ENCODE peak calls at places on chromosomes 11 and 22, in seven cellular contexts. A is A549, I is stomach, S is ovary, J is sigmoid colon, X is esophagus muscularis mucosa, N is SK-N-SH. B is an unnamed sample.

GRCh38 chr11:121933294-121933693 is 182.7 kb downstream of the BLID start:
- DNase-seq in A (no peak), I (no peak), S (no peak), J (no peak), X (peak), N (no peak), B (no peak)

GRCh38 chr11:132858203-132858602 is 674.1 kb downstream of the OPCML start:
- DNase-seq in A (no peak), I (no peak), S (no peak), J (no peak), X (no peak), N (no peak), B (no peak)

GRCh38 chr11:114057147-114057546 is 2.4 kb upstream of the ZBTB16 start:
- DNase-seq in A (no peak), I (peak), S (no peak), J (peak), X (no peak), N (no peak), B (peak)

GRCh38 chr22:50723991-50724390 is 14.0 kb upstream of the ACR start:
- DNase-seq in A (no peak), I (no peak), S (no peak), J (no peak), X (no peak), N (no peak), B (no peak)

GRCh38 chr11:17388609-17389204 is at the start of gene KCNJ11:
- DNase-seq in A (peak), I (peak), S (no peak), J (no peak), X (no peak), N (no peak), B (no peak)

GRCh38 chr11:94526645-94527438 is 14.6 kb downstream of the C11orf97 start:
- DNase-seq in A (no peak), I (no peak), S (no peak), J (no peak), X (no peak), N (no peak), B (no peak)

GRCh38 chr11:72039108-72039850 is 40.6 kb downstream of the IL18BP start:
- DNase-seq in A (no peak), I (peak), S (peak), J (no peak), X (no peak), N (peak), B (no peak)

GRCh38 chr11:2166091-2166851 is 5.3 kb upstream of the INS start:
- DNase-seq in A (no peak), I (peak), S (peak), J (no peak), X (no peak), N (no peak), B (no peak)

GRCh38 chr22:21697866-21698265 is 32.1 kb downstream of the PPIL2 start:
- DNase-seq in A (no peak), I (no peak), S (no peak), J (no peak), X (no peak), N (no peak), B (no peak)

GRCh38 chr11:34419158-34419557 is 19.6 kb upstream of the CAT start:
- DNase-seq in A (no peak), I (no peak), S (no peak), J (no peak), X (no peak), N (no peak), B (no peak)

GRCh38 chr11:64880240-64881001 is 2.0 kb upstream of the EHD1 start:
- DNase-seq in A (no peak), I (no peak), S (no peak), J (no peak), X (no peak), N (no peak), B (no peak)

GRCh38 chr11:58075781-58076180 is 45.0 kb downstream of the OR6Q1 start:
- DNase-seq in A (no peak), I (no peak), S (no peak), J (no peak), X (peak), N (no peak), B (no peak)

GRCh38 chr11:107851704-107852315 is 6.8 kb downstream of the SLC35F2 start:
- DNase-seq in A (no peak), I (no peak), S (no peak), J (no peak), X (no peak), N (no peak), B (peak)

GRCh38 chr22:34736081-34736480 is 329.9 kb upstream of the ISX start:
- DNase-seq in A (no peak), I (no peak), S (no peak), J (no peak), X (no peak), N (no peak), B (no peak)

GRCh38 chr22:32083000-32083399 is 39.9 kb downstream of the SLC5A1 start:
- DNase-seq in A (no peak), I (no peak), S (no peak), J (no peak), X (peak), N (no peak), B (no peak)

GRCh38 chr22:50300620-50301257 is 6.7 kb downstream of the PLXNB2 start:
- DNase-seq in A (no peak), I (peak), S (no peak), J (no peak), X (no peak), N (no peak), B (no peak)

GRCh38 chr11:79116600-79116999 is 324.2 kb downstream of the TENM4 start:
- DNase-seq in A (no peak), I (no peak), S (no peak), J (no peak), X (no peak), N (no peak), B (no peak)

GRCh38 chr11:46271875-46272815 is 5.3 kb upstream of the CREB3L1 start:
- DNase-seq in A (no peak), I (no peak), S (no peak), J (no peak), X (no peak), N (no peak), B (no peak)

GRCh38 chr11:89495951-89496350 is 4.8 kb upstream of the NOX4 start:
- DNase-seq in A (no peak), I (no peak), S (no peak), J (peak), X (no peak), N (no peak), B (peak)

GRCh38 chr11:59186130-59186594 is 14.2 kb downstream of the DTX4 start:
- DNase-seq in A (peak), I (peak), S (no peak), J (no peak), X (no peak), N (peak), B (no peak)

GRCh38 chr11:113401718-113402117 is 14.1 kb downstream of the ANKK1 start:
- DNase-seq in A (peak), I (peak), S (no peak), J (no peak), X (no peak), N (peak), B (no peak)

GRCh38 chr11:83115551-83115950 is 41.4 kb upstream of the PCF11 start:
- DNase-seq in A (no peak), I (no peak), S (no peak), J (peak), X (no peak), N (no peak), B (no peak)

GRCh38 chr22:36480941-36481392 is 473 bp downstream of the TXN2 start:
- DNase-seq in A (no peak), I (no peak), S (no peak), J (no peak), X (no peak), N (no peak), B (no peak)

GRCh38 chr22:36486619-36487384 is 5.4 kb upstream of the TXN2 start:
- DNase-seq in A (no peak), I (peak), S (no peak), J (no peak), X (no peak), N (no peak), B (no peak)

GRCh38 chr22:36478966-36479365 is 2.5 kb downstream of the TXN2 start:
- DNase-seq in A (no peak), I (no peak), S (no peak), J (no peak), X (no peak), N (no peak), B (no peak)

DNA sequence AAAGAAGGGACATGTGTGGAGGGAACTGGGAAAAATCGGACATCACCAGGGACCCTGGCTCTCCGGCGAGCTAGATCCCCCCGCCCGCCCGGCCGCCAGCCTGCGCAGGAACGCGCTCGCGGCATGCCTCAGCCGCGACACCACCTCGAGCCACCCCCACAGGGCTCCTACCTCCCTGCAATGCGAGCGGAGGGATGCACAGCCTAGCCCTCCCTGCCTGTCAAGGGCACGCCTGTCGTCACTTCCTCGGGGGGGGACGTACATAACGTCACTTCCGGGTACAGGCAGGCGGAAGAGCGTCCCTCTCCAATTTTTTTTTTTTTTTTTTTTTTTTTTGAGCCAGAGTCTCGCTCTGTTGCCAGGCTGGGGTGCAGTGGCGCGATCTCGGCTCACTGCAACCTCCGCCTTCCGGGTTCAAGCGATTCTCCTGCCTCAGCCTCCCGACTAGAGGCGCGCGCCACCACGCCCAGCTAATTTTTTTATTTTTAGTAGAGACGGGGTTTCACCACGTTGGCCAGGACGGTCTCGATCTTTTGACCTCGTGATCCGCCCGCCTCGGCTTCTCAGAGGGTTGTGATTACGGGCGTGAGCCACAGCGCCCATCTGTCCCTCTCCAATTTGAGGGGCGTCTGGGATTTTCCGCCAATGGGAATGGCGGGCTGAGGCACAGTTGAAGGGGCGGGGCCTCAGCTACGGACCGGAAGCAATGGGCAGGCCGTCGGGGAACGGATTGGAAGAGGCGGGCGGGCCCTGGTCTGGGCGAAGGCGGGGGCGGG is at the start of gene TXN2:
- DNase-seq in A (peak), I (peak), S (peak), J (peak), X (peak), N (peak), B (peak)
- TF ChIP-seq EP300 in A (no peak), I (no peak), S (no peak), J (no peak), X (no peak), N (no peak), B (peak)

DNA sequence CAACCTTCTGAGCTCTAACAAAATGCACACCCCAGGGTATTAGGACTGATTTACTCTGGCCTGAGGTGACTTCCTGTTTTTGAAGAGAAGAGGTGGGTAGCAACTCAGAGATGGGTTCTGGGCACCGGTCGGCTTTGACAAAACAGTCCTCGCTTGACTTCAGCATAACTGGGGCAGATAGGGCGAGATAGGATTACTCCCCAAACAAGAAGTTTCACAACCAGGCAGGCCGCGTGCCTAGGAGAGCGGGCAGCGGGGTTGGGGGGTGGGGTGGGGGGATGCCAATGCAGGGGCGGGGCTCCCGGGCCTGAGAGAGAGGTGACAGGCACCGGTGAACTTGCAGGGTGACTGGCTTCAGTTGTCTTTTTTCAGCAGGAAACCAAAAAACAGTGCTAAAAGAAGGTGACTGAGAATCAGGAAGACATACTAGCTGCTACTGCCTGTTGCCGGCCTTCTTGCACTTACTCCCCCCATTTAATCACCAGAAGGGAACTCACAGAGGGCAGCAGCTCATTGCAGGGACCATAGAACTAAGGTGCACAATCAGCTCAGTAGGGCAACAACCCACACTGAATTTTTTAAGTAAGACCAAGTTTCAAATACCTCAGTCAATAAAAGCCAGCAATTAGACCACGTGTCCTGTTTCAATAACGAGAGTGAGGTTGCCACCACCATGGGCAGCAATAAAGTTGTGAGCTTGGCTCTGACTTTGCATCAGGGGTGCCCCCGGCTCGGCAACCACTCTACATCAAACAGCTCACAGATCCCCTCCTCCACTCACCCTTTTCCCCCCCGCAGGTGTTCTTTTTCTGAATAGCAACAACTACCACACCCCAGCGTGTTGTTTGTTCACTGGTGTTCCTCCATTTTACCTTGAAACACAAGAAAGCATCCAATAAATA is 37.2 kb upstream of the ETS1 start:
- DNase-seq in A (no peak), I (peak), S (no peak), J (no peak), X (no peak), N (no peak), B (no peak)
- H3K4me3 ChIP-seq in A (no peak), I (no peak), S (no peak), J (no peak), X (no peak), N (no peak), B (no peak)

GRCh38 chr22:38681784-38682335 is at the start of gene TOMM22:
- DNase-seq in A (peak), I (peak), S (peak), J (peak), X (peak), N (peak), B (peak)
- TF ChIP-seq EP300 in A (no peak), I (no peak), S (no peak), J (no peak), X (no peak), N (no peak), B (no peak)

DNA sequence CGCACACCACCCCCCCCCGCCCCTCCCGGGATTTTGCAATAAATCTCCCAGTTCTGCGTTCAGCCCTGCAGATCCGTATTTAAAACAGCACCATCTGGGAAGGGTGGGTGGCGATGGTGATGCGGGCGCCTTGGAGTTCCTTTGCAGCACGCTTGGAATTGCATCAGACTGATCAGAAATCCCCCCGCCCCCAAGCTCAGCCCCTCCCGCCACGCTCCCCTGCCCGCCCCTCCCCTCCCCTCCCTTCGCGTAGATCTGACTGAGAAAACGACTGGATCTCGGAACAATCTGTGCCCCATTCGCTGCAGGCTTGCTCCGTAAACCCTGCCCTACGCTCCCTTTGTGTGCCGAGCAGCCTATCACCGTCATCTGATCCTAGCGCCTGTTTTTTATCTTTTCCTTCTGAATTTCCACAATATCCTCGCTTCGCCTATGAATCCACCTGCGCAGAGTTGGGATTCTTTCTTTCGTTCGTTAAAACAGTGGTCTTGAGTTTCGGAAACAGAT is 18.1 kb upstream of the BDNF start:
- DNase-seq in A (peak), I (no peak), S (no peak), J (peak), X (no peak), N (peak), B (no peak)
- H3K4me3 ChIP-seq in A (peak), I (peak), S (no peak), J (peak), X (peak), N (peak), B (peak)

GRCh38 chr22:24741769-24742168 is 32.8 kb downstream of the PIWIL3 start:
- DNase-seq in A (no peak), I (no peak), S (no peak), J (no peak), X (no peak), N (no peak), B (no peak)

GRCh38 chr22:24731786-24732185 is 42.7 kb downstream of the PIWIL3 start:
- DNase-seq in A (no peak), I (no peak), S (no peak), J (no peak), X (no peak), N (no peak), B (no peak)

GRCh38 chr22:24741357-24741756 is 33.2 kb downstream of the PIWIL3 start:
- DNase-seq in A (no peak), I (no peak), S (no peak), J (no peak), X (no peak), N (no peak), B (no peak)

GRCh38 chr22:24737582-24737981 is 36.9 kb downstream of the PIWIL3 start:
- DNase-seq in A (no peak), I (no peak), S (no peak), J (no peak), X (no peak), N (no peak), B (no peak)

DNA sequence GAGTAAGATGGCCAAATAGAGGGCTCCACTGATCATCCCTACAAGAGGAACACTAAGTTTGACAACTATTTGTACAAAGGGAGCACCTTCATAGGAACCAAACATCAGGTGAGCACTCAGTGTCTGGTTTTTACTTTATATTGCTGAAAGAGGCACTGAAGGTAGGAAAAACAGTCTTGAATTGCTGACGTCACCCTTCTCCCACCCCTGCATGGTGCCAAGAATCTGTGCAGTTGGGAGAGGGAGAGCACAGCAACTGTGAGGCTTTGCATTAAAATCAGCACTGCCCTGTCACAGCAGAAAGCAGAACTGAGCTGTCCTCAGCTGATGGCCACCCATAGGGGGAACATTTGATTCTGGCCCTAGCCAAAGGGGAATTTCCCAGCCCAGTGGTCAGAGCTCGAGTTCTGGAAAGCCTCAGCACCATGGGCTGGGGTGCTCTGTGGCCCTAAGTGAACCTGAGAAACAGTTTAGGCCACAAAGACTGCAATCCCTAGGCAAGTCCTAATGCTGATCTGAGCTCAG is 37.9 kb downstream of the PIWIL3 start:
- DNase-seq in A (no peak), I (no peak), S (no peak), J (no peak), X (no peak), N (no peak), B (no peak)
- TF ChIP-seq EP300 in A (no peak), I (no peak), S (no peak), J (no peak), X (no peak), N (no peak), B (no peak)

GRCh38 chr11:9568854-9569587 is 4.4 kb upstream of the WEE1 start:
- DNase-seq in A (peak), I (peak), S (peak), J (peak), X (no peak), N (peak), B (no peak)

GRCh38 chr11:9566561-9567063 is 6.9 kb upstream of the WEE1 start:
- DNase-seq in A (no peak), I (no peak), S (no peak), J (no peak), X (no peak), N (no peak), B (no peak)

GRCh38 chr11:9567401-9567800 is 6.1 kb upstream of the WEE1 start:
- DNase-seq in A (no peak), I (no peak), S (no peak), J (no peak), X (no peak), N (no peak), B (no peak)

GRCh38 chr11:9569588-9570164 is 3.8 kb upstream of the WEE1 start:
- DNase-seq in A (no peak), I (no peak), S (no peak), J (no peak), X (no peak), N (no peak), B (no peak)

GRCh38 chr11:9568161-9568853 is 5.2 kb upstream of the WEE1 start:
- DNase-seq in A (no peak), I (no peak), S (no peak), J (no peak), X (no peak), N (no peak), B (no peak)
- H3K4me3 ChIP-seq in A (no peak), I (no peak), S (no peak), J (no peak), X (no peak), N (no peak), B (no peak)

GRCh38 chr11:3904228-3904627 is 48.8 kb downstream of the STIM1 start:
- DNase-seq in A (no peak), I (no peak), S (no peak), J (no peak), X (no peak), N (no peak), B (no peak)

GRCh38 chr11:3901249-3902025 is 46.0 kb downstream of the STIM1 start:
- DNase-seq in A (no peak), I (no peak), S (no peak), J (no peak), X (no peak), N (no peak), B (no peak)

GRCh38 chr11:3902441-3902840 is 47.0 kb downstream of the STIM1 start:
- DNase-seq in A (no peak), I (peak), S (no peak), J (no peak), X (no peak), N (no peak), B (no peak)

GRCh38 chr11:3905080-3905953 is 49.9 kb downstream of the STIM1 start:
- DNase-seq in A (peak), I (peak), S (no peak), J (no peak), X (no peak), N (no peak), B (no peak)

GRCh38 chr11:3903207-3903896 is 47.9 kb downstream of the STIM1 start:
- DNase-seq in A (no peak), I (no peak), S (no peak), J (no peak), X (no peak), N (no peak), B (no peak)
- TF ChIP-seq EP300 in A (no peak), I (no peak), S (no peak), J (no peak), X (no peak), N (no peak), B (no peak)

GRCh38 chr22:37419370-37419915 is 7.8 kb downstream of the ELFN2 start:
- DNase-seq in A (no peak), I (no peak), S (no peak), J (no peak), X (no peak), N (no peak), B (no peak)
- H3K4me3 ChIP-seq in A (no peak), I (peak), S (no peak), J (peak), X (peak), N (no peak), B (peak)